ENCODE peak calls at places on chromosomes 5 and 9, in seven cellular contexts. One of them, this sample, is unnamed.

GRCh38 chr9:121288874-121289553 is 21.1 kb downstream of the GSN start:
- DNase-seq in HCEC 1CT: peak; percentile 55
- DNase-seq in cardiac muscle cell: peak; percentile 78
- DNase-seq in activated naive CD8-positive, alpha-beta T cell treated with anti-CD3 and anti-CD28 coated beads, Interleukin-2, amount 10 ng/mL, durations not matched to agents 7 days and 5 days: peak; percentile 21
- DNase-seq in NCI-H1417: no peak
- DNase-seq in NCI-H1694: no peak
- DNase-seq in colonic mucosa: peak; percentile 70
- DNase-seq in this sample: peak; percentile 47

GRCh38 chr5:126919566-126919965 is 110.8 kb downstream of the MARCHF3 start:
- DNase-seq in colonic mucosa: no peak
- DNase-seq in cardiac muscle cell: no peak
- DNase-seq in NCI-H1694: no peak
- DNase-seq in activated naive CD8-positive, alpha-beta T cell treated with anti-CD3 and anti-CD28 coated beads, Interleukin-2, amount 10 ng/mL, durations not matched to agents 7 days and 5 days: no peak
- DNase-seq in NCI-H1417: no peak
- DNase-seq in HCEC 1CT: no peak
- DNase-seq in this sample: no peak

GRCh38 chr5:95878417-95879323 is 56.1 kb upstream of the GLRX start:
- DNase-seq in NCI-H1417: peak; percentile 9
- DNase-seq in activated naive CD8-positive, alpha-beta T cell treated with anti-CD3 and anti-CD28 coated beads, Interleukin-2, amount 10 ng/mL, durations not matched to agents 7 days and 5 days: no peak
- DNase-seq in NCI-H1694: no peak
- DNase-seq in colonic mucosa: no peak
- DNase-seq in HCEC 1CT: no peak
- DNase-seq in cardiac muscle cell: no peak
- DNase-seq in this sample: no peak

GRCh38 chr5:56951131-56951945 is 585 bp downstream of the MIER3 start:
- DNase-seq in colonic mucosa: peak; percentile 30
- DNase-seq in NCI-H1417: peak; percentile 72
- DNase-seq in NCI-H1694: no peak
- DNase-seq in activated naive CD8-positive, alpha-beta T cell treated with anti-CD3 and anti-CD28 coated beads, Interleukin-2, amount 10 ng/mL, durations not matched to agents 7 days and 5 days: peak; percentile 61
- DNase-seq in cardiac muscle cell: peak; percentile 65
- DNase-seq in HCEC 1CT: no peak
- DNase-seq in this sample: peak; percentile 31

GRCh38 chr5:584846-585245 is 27.3 kb upstream of the CEP72 start:
- DNase-seq in NCI-H1694: no peak
- DNase-seq in NCI-H1417: no peak
- DNase-seq in cardiac muscle cell: no peak
- DNase-seq in activated naive CD8-positive, alpha-beta T cell treated with anti-CD3 and anti-CD28 coated beads, Interleukin-2, amount 10 ng/mL, durations not matched to agents 7 days and 5 days: no peak
- DNase-seq in HCEC 1CT: no peak
- DNase-seq in colonic mucosa: no peak
- DNase-seq in this sample: no peak

GRCh38 chr5:131952286-131952857 is 6.9 kb upstream of the MEIKIN start:
- DNase-seq in activated naive CD8-positive, alpha-beta T cell treated with anti-CD3 and anti-CD28 coated beads, Interleukin-2, amount 10 ng/mL, durations not matched to agents 7 days and 5 days: no peak
- DNase-seq in HCEC 1CT: peak; percentile 3
- DNase-seq in NCI-H1417: no peak
- DNase-seq in cardiac muscle cell: no peak
- DNase-seq in colonic mucosa: no peak
- DNase-seq in NCI-H1694: peak; percentile 4
- DNase-seq in this sample: no peak

GRCh38 chr9:114061830-114062474 is 16.1 kb downstream of the AMBP start:
- DNase-seq in cardiac muscle cell: no peak
- DNase-seq in NCI-H1417: no peak
- DNase-seq in HCEC 1CT: no peak
- DNase-seq in colonic mucosa: peak; percentile 19
- DNase-seq in NCI-H1694: no peak
- DNase-seq in activated naive CD8-positive, alpha-beta T cell treated with anti-CD3 and anti-CD28 coated beads, Interleukin-2, amount 10 ng/mL, durations not matched to agents 7 days and 5 days: no peak
- DNase-seq in this sample: no peak

GRCh38 chr9:19127881-19128719 is 808 bp upstream of the PLIN2 start:
- DNase-seq in activated naive CD8-positive, alpha-beta T cell treated with anti-CD3 and anti-CD28 coated beads, Interleukin-2, amount 10 ng/mL, durations not matched to agents 7 days and 5 days: peak; percentile 58
- DNase-seq in NCI-H1417: no peak
- DNase-seq in cardiac muscle cell: no peak
- DNase-seq in HCEC 1CT: peak; percentile 51
- DNase-seq in NCI-H1694: no peak
- DNase-seq in colonic mucosa: peak; percentile 50
- DNase-seq in this sample: no peak

GRCh38 chr9:34591911-34592866 is 2.7 kb upstream of the CNTFR start:
- DNase-seq in NCI-H1417: no peak
- DNase-seq in activated naive CD8-positive, alpha-beta T cell treated with anti-CD3 and anti-CD28 coated beads, Interleukin-2, amount 10 ng/mL, durations not matched to agents 7 days and 5 days: no peak
- DNase-seq in HCEC 1CT: no peak
- DNase-seq in colonic mucosa: no peak
- DNase-seq in cardiac muscle cell: no peak
- DNase-seq in NCI-H1694: no peak
- DNase-seq in this sample: no peak

GRCh38 chr9:84230355-84231136 is 110.0 kb downstream of the SLC28A3 start:
- DNase-seq in NCI-H1417: no peak
- DNase-seq in activated naive CD8-positive, alpha-beta T cell treated with anti-CD3 and anti-CD28 coated beads, Interleukin-2, amount 10 ng/mL, durations not matched to agents 7 days and 5 days: no peak
- DNase-seq in colonic mucosa: no peak
- DNase-seq in NCI-H1694: no peak
- DNase-seq in cardiac muscle cell: peak; percentile 64
- DNase-seq in HCEC 1CT: no peak
- DNase-seq in this sample: no peak

GRCh38 chr5:89351232-89351631 is 468.2 kb upstream of the MEF2C start:
- DNase-seq in cardiac muscle cell: no peak
- DNase-seq in activated naive CD8-positive, alpha-beta T cell treated with anti-CD3 and anti-CD28 coated beads, Interleukin-2, amount 10 ng/mL, durations not matched to agents 7 days and 5 days: no peak
- DNase-seq in HCEC 1CT: peak; percentile 88
- DNase-seq in NCI-H1417: no peak
- DNase-seq in NCI-H1694: no peak
- DNase-seq in colonic mucosa: no peak
- DNase-seq in this sample: no peak

GRCh38 chr9:114031948-114032688 is 46.0 kb downstream of the AMBP start:
- DNase-seq in HCEC 1CT: no peak
- DNase-seq in colonic mucosa: peak; percentile 13
- DNase-seq in NCI-H1694: no peak
- DNase-seq in NCI-H1417: no peak
- DNase-seq in cardiac muscle cell: no peak
- DNase-seq in activated naive CD8-positive, alpha-beta T cell treated with anti-CD3 and anti-CD28 coated beads, Interleukin-2, amount 10 ng/mL, durations not matched to agents 7 days and 5 days: no peak
- DNase-seq in this sample: no peak

GRCh38 chr9:116789097-116789496 is 102.0 kb downstream of the TRIM32 start:
- DNase-seq in NCI-H1417: peak; percentile 32
- DNase-seq in activated naive CD8-positive, alpha-beta T cell treated with anti-CD3 and anti-CD28 coated beads, Interleukin-2, amount 10 ng/mL, durations not matched to agents 7 days and 5 days: no peak
- DNase-seq in HCEC 1CT: no peak
- DNase-seq in colonic mucosa: no peak
- DNase-seq in NCI-H1694: no peak
- DNase-seq in cardiac muscle cell: no peak
- DNase-seq in this sample: no peak

GRCh38 chr5:28082610-28083009 is 1044.2 kb upstream of the CDH9 start:
- DNase-seq in HCEC 1CT: no peak
- DNase-seq in colonic mucosa: no peak
- DNase-seq in NCI-H1694: no peak
- DNase-seq in cardiac muscle cell: no peak
- DNase-seq in NCI-H1417: no peak
- DNase-seq in activated naive CD8-positive, alpha-beta T cell treated with anti-CD3 and anti-CD28 coated beads, Interleukin-2, amount 10 ng/mL, durations not matched to agents 7 days and 5 days: no peak
- DNase-seq in this sample: no peak

GRCh38 chr5:36669015-36669651 is 62.7 kb downstream of the SLC1A3 start:
- DNase-seq in cardiac muscle cell: no peak
- DNase-seq in HCEC 1CT: no peak
- DNase-seq in NCI-H1694: no peak
- DNase-seq in activated naive CD8-positive, alpha-beta T cell treated with anti-CD3 and anti-CD28 coated beads, Interleukin-2, amount 10 ng/mL, durations not matched to agents 7 days and 5 days: no peak
- DNase-seq in colonic mucosa: no peak
- DNase-seq in NCI-H1417: no peak
- DNase-seq in this sample: no peak

GRCh38 chr5:134041570-134042411 is 37.0 kb upstream of the VDAC1 start:
- DNase-seq in cardiac muscle cell: no peak
- DNase-seq in NCI-H1417: no peak
- DNase-seq in colonic mucosa: no peak
- DNase-seq in HCEC 1CT: no peak
- DNase-seq in activated naive CD8-positive, alpha-beta T cell treated with anti-CD3 and anti-CD28 coated beads, Interleukin-2, amount 10 ng/mL, durations not matched to agents 7 days and 5 days: no peak
- DNase-seq in NCI-H1694: no peak
- DNase-seq in this sample: no peak

GRCh38 chr5:133119233-133119711 is 67.5 kb downstream of the HSPA4 start:
- DNase-seq in NCI-H1694: no peak
- DNase-seq in HCEC 1CT: no peak
- DNase-seq in NCI-H1417: peak; percentile 19
- DNase-seq in colonic mucosa: no peak
- DNase-seq in activated naive CD8-positive, alpha-beta T cell treated with anti-CD3 and anti-CD28 coated beads, Interleukin-2, amount 10 ng/mL, durations not matched to agents 7 days and 5 days: no peak
- DNase-seq in cardiac muscle cell: no peak
- DNase-seq in this sample: no peak

GRCh38 chr5:91382530-91383026 is 539 bp downstream of the ARRDC3 start:
- DNase-seq in NCI-H1694: peak; percentile 41
- DNase-seq in cardiac muscle cell: peak; percentile 49
- DNase-seq in HCEC 1CT: peak; percentile 40
- DNase-seq in activated naive CD8-positive, alpha-beta T cell treated with anti-CD3 and anti-CD28 coated beads, Interleukin-2, amount 10 ng/mL, durations not matched to agents 7 days and 5 days: peak; percentile 35
- DNase-seq in NCI-H1417: peak; percentile 55
- DNase-seq in colonic mucosa: peak; percentile 49
- DNase-seq in this sample: no peak

GRCh38 chr5:547086-547924 is 23.1 kb upstream of the SLC9A3 start:
- DNase-seq in NCI-H1417: peak; percentile 38
- DNase-seq in HCEC 1CT: no peak
- DNase-seq in cardiac muscle cell: no peak
- DNase-seq in NCI-H1694: no peak
- DNase-seq in colonic mucosa: peak; percentile 39
- DNase-seq in activated naive CD8-positive, alpha-beta T cell treated with anti-CD3 and anti-CD28 coated beads, Interleukin-2, amount 10 ng/mL, durations not matched to agents 7 days and 5 days: peak; percentile 20
- DNase-seq in this sample: no peak

GRCh38 chr5:390571-391491 is 52.1 kb upstream of the EXOC3 start:
- DNase-seq in HCEC 1CT: no peak
- DNase-seq in activated naive CD8-positive, alpha-beta T cell treated with anti-CD3 and anti-CD28 coated beads, Interleukin-2, amount 10 ng/mL, durations not matched to agents 7 days and 5 days: no peak
- DNase-seq in colonic mucosa: peak; percentile 16
- DNase-seq in NCI-H1417: no peak
- DNase-seq in NCI-H1694: no peak
- DNase-seq in cardiac muscle cell: no peak
- DNase-seq in this sample: peak; percentile 38

This sample was measured in A549.